ENCODE peak calls at places on chromosomes 6 and 20, in seven cellular contexts. I, G, Q, X, T, K and S are unnamed samples.

GRCh38 chr6:48098923-48099322 is 12.1 kb downstream of the PTCHD4 start:
- DNase-seq in K (no peak), Q (no peak), X (no peak), I (no peak), T (no peak), G (no peak), S (no peak)

GRCh38 chr6:113009682-113010081 is 662.6 kb downstream of the RFPL4B start:
- DNase-seq in K (no peak), T (no peak), X (no peak), Q (no peak), G (no peak), I (no peak), S (no peak)

GRCh38 chr6:33783781-33784520 is 5.0 kb downstream of the LEMD2 start:
- DNase-seq in X (no peak), Q (peak; percentile 9), K (no peak), G (no peak), I (no peak), T (no peak), S (no peak)

GRCh38 chr20:44888226-44889103 is 3.0 kb downstream of the YWHAB start:
- DNase-seq in T (no peak), I (no peak), X (no peak), K (no peak), G (no peak), Q (no peak), S (no peak)

GRCh38 chr6:166003569-166003968 is 164.1 kb downstream of the TBXT start:
- DNase-seq in Q (no peak), G (no peak), K (no peak), T (no peak), X (peak; percentile 36), I (peak; percentile 67), S (no peak)

GRCh38 chr6:38415231-38416005 is 224.3 kb downstream of the BTBD9 start:
- DNase-seq in X (no peak), K (no peak), Q (no peak), I (no peak), T (no peak), G (no peak), S (no peak)

GRCh38 chr6:81751388-81752083 is 945 bp downstream of the TENT5A start:
- DNase-seq in K (peak; percentile 48), Q (peak; percentile 82), G (peak; percentile 63), T (no peak), X (peak; percentile 62), I (peak; percentile 52), S (peak; percentile 52)

GRCh38 chr20:17568972-17569471 is 853 bp upstream of the DSTN start:
- DNase-seq in X (peak; percentile 57), T (peak; percentile 90), I (peak; percentile 63), Q (peak; percentile 88), K (peak; percentile 98), G (peak; percentile 86), S (peak; percentile 71)

GRCh38 chr6:156016186-156016976 is 560.7 kb upstream of the NOX3 start:
- DNase-seq in X (no peak), Q (no peak), K (no peak), I (no peak), T (no peak), G (no peak), S (no peak)

GRCh38 chr6:138970856-138971425 is 17.1 kb downstream of the REPS1 start:
- DNase-seq in T (peak; percentile 70), X (no peak), G (no peak), I (no peak), K (no peak), Q (no peak), S (no peak)

GRCh38 chr6:167778497-167779122 is 48.1 kb upstream of the AFDN start:
- DNase-seq in Q (no peak), X (no peak), K (peak; percentile 73), G (no peak), T (no peak), I (no peak), S (no peak)

DNA sequence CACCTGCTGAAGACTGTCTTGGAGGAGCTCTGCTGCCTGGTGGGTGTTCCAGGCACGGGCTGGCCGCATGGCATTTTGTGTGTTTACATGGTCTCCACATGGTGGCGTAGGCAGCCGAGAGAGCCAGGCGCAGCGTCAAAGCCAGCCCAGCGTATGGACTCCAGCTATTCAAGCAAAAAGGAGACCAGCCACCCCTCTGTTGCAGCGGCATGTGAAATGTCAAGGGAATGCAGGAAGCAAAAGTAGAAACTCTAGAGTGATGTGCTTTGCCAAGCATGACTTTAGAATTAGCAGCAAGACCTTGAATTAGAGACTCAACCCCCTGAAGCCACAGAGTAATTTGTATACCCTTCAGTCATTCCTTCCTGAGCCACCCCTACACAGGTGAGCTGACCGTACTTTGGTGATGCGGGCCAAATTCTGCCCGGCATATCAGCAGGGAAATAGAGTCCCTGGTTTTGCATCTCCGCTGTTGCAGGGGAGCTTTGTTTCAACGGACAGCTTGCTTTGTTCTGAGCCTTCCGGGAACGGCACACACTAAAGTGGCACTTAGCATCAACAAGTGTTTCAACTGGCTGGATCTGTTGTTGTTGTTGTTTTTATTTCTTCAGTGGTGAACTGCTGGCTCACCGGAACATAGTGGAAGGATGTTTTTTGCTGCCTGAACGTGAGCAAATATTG is 48.5 kb downstream of the FNDC1 start:
- DNase-seq in Q (no peak), K (no peak), I (peak; percentile 90), T (no peak), G (no peak), X (peak; percentile 82), S (peak; percentile 64)
- TF ChIP-seq CTCF in Q (no peak), K (no peak), I (peak; percentile 80), T (peak; percentile 33), G (no peak), X (peak; percentile 68), S (no peak)

GRCh38 chr6:125509477-125509876 is 207.7 kb upstream of the HDDC2 start:
- DNase-seq in I (no peak), G (no peak), T (no peak), X (no peak), Q (no peak), K (no peak), S (no peak)

GRCh38 chr6:125513978-125514377 is 212.2 kb upstream of the HDDC2 start:
- DNase-seq in X (no peak), I (no peak), Q (no peak), T (no peak), G (no peak), K (no peak), S (no peak)

GRCh38 chr6:125511809-125512341 is 210.1 kb upstream of the HDDC2 start:
- DNase-seq in T (no peak), I (no peak), Q (no peak), G (no peak), K (no peak), X (no peak), S (no peak)

GRCh38 chr6:125510405-125510804 is 208.6 kb upstream of the HDDC2 start:
- DNase-seq in T (no peak), X (no peak), G (no peak), Q (no peak), K (no peak), I (no peak), S (no peak)

DNA sequence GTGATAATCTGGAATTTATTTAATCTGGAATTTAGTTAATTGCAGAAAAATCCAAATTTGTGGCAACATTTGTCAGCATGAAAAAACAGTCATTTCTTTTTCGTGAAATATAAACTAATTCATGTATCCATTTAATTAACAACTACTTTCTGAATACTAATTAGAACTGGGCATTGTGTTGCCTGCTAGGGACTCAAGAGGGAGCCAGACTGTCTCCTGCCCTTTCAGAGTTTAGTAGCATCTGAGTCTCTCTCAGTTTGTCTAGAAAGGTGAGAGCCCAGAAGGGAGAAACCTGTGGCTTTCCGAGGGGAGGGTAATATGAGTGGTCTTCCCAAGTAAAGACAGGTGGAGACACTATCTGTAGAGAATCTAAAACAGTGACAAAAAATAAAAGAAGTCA is 210.9 kb upstream of the HDDC2 start:
- DNase-seq in K (no peak), Q (no peak), G (no peak), X (peak; percentile 47), T (no peak), I (peak; percentile 72), S (no peak)
- TF ChIP-seq CTCF in K (no peak), Q (no peak), G (no peak), X (peak; percentile 57), T (peak; percentile 31), I (peak; percentile 80), S (no peak)

DNA sequence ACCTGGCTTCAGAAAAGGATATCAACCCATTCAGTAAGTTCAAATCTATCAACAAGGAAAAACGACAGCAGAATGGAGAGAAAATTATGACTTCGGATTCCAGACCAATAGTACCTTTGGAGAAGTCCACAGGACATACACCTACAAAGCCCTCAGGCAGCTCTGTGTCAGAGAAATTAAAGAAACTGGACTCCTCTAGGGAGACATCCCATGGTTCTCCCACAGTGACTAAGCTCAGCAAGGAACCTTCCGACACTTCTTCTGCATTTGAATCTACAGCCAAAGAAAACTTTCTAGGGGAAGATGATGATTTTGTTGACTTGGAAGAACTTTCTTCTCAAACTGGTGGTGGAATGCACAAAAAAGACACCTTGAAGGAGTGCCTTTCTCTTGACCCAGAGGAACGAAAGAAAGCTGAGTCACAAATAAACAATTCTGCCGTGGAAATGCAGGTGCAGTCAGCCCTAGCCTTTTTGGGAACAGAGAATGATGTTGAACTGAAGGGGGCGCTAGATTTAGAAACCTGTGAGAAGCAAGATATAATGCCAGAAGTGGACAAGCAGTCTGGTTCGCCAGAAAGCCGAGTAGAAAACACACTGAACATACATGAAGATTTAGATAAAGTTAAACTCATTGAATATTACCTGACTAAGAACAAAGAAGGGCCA is 67.4 kb upstream of the HINT3 start:
- DNase-seq in K (no peak), I (peak; percentile 89), X (peak; percentile 74), T (no peak), G (no peak), Q (no peak), S (no peak)
- TF ChIP-seq CTCF in K (peak; percentile 37), I (peak; percentile 73), X (peak; percentile 75), T (peak; percentile 46), G (peak; percentile 33), Q (no peak), S (peak; percentile 35)

GRCh38 chr6:78611097-78611625 is 256.2 kb upstream of the IRAK1BP1 start:
- DNase-seq in Q (no peak), I (peak; percentile 11), T (no peak), G (no peak), K (no peak), X (no peak), S (no peak)

GRCh38 chr6:78607188-78607587 is 260.2 kb upstream of the IRAK1BP1 start:
- DNase-seq in T (no peak), X (no peak), I (no peak), Q (no peak), K (no peak), G (no peak), S (no peak)

GRCh38 chr6:78615430-78615904 is 251.9 kb upstream of the IRAK1BP1 start:
- DNase-seq in K (no peak), I (no peak), Q (no peak), X (no peak), T (no peak), G (no peak), S (no peak)

GRCh38 chr6:78614961-78615360 is 252.4 kb upstream of the IRAK1BP1 start:
- DNase-seq in Q (no peak), X (no peak), G (no peak), K (no peak), T (no peak), I (no peak), S (no peak)

DNA sequence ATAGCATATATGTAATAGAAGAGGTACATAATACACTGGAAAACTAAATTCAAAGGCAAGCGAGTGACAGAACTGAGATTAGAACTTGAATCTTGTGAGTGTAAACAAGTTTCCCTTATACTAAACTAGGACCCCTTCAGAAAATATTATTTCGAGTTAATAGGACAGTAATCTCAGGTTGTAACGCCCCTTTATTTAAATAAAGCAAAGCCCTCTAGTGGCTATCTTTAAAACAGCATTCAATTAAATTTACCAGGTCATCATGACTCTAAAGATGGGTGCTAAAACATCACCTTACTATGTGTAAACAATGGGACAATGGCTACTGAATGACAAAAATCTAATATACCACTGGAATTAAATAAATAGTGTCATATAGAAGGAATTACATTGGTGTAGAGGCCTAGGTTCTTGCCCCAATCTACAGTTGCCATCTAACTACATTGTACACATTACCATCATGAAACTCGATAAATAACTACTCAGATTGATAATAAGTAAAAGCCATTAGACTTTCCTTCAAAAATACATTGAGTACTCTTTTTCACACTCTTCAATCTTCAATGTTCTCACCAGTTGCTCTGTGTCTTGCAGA is 255.4 kb upstream of the IRAK1BP1 start:
- DNase-seq in X (peak; percentile 5), T (no peak), G (no peak), Q (no peak), K (no peak), I (peak; percentile 77), S (no peak)
- TF ChIP-seq CTCF in X (peak; percentile 68), T (peak; percentile 54), G (peak; percentile 78), Q (no peak), K (peak; percentile 64), I (peak; percentile 30), S (peak; percentile 62)